ENCODE peak calls at places on chromosomes 1 and 21, in seven cellular contexts. Q is GM13977; R is activated naive CD4-positive, alpha-beta T cell treated with anti-CD3 and anti-CD28 coated beads for 36 hours; L is A172; X is adrenal gland; I is HCEC 1CT; D is posterior cingulate gyrus. M is an unnamed sample.

GRCh38 chr1:204573563-204573925 is 57.3 kb downstream of the MDM4 start:
- DNase-seq in X (no peak), I (peak; percentile 17), D (no peak), L (peak; percentile 54), Q (no peak), R (no peak), M (peak; percentile 63)

GRCh38 chr1:64161347-64162080 is 41.9 kb upstream of the UBE2U start:
- DNase-seq in D (no peak), L (no peak), X (no peak), I (peak; percentile 49), R (no peak), Q (no peak), M (peak; percentile 71)

GRCh38 chr1:116273042-116273783 is 99.8 kb upstream of the ATP1A1 start:
- DNase-seq in X (no peak), D (no peak), Q (no peak), I (no peak), R (no peak), L (no peak), M (no peak)

GRCh38 chr1:157487430-157487829 is 64.9 kb downstream of the FCRL5 start:
- DNase-seq in L (no peak), I (no peak), Q (no peak), R (no peak), D (no peak), X (no peak), M (no peak)

GRCh38 chr21:36320421-36321324 is 676 bp downstream of the MORC3 start:
- DNase-seq in Q (peak; percentile 80), R (peak; percentile 64), I (peak; percentile 59), L (peak; percentile 65), D (peak; percentile 50), X (peak; percentile 80), M (peak; percentile 73)

GRCh38 chr1:246836647-246837046 is 95.1 kb downstream of the AHCTF1 start:
- DNase-seq in R (no peak), I (no peak), X (no peak), Q (no peak), D (no peak), L (no peak), M (no peak)

GRCh38 chr1:234667891-234668576 is 58.1 kb upstream of the IRF2BP2 start:
- DNase-seq in D (no peak), X (no peak), I (no peak), R (no peak), L (no peak), Q (no peak), M (no peak)

GRCh38 chr1:16112558-16113555 is 39.4 kb upstream of the FAM131C start:
- DNase-seq in X (peak; percentile 30), L (no peak), I (no peak), R (no peak), Q (no peak), D (no peak), M (no peak)

GRCh38 chr1:197908695-197909336 is 6.4 kb downstream of the C1orf53 start:
- DNase-seq in X (no peak), D (no peak), I (no peak), R (no peak), Q (no peak), L (peak; percentile 11), M (no peak)

GRCh38 chr1:37932759-37933158 is 14.1 kb downstream of the INPP5B start:
- DNase-seq in Q (no peak), I (peak; percentile 90), R (no peak), L (peak; percentile 49), D (no peak), X (no peak), M (peak; percentile 89)

M was measured in IMR-90.